ENCODE peak calls at places on chromosome 1, in six cellular contexts. Z is foreskin fibroblast; L is stimulated activated CD8-positive, alpha-beta memory T cell treated with anti-CD3 and anti-CD28 coated beads, Interleukin-7, amount 100 ng/mL, for 1 hour; C is NCI-H1417; T is activated naive CD8-positive, alpha-beta T cell treated with anti-CD3 and anti-CD28 coated beads, Interleukin-2, amount 50 U/mL, for 24 hours; F is germinal center. J is an unnamed sample.

GRCh38 chr1:206987873-206988272 is 17.6 kb upstream of the FCAMR start:
- DNase-seq in C (no peak), Z (no peak), F (no peak), L (no peak), T (no peak), J (no peak)

GRCh38 chr1:36083635-36084501 is at the start of gene TEKT2:
- DNase-seq in F (peak; percentile 34), C (peak; percentile 82), Z (no peak), L (no peak), T (peak; percentile 32), J (peak; percentile 37)

GRCh38 chr1:43280683-43281082 is 4.7 kb downstream of the C1orf210 start:
- DNase-seq in L (no peak), Z (no peak), C (no peak), T (no peak), F (no peak), J (no peak)

GRCh38 chr1:18384477-18384876 is 96.3 kb upstream of the KLHDC7A start:
- DNase-seq in Z (no peak), L (no peak), C (no peak), F (no peak), T (no peak), J (no peak)

GRCh38 chr1:94971491-94971924 is 44.6 kb upstream of the CNN3 start:
- DNase-seq in Z (peak; percentile 77), C (no peak), T (no peak), F (no peak), L (no peak), J (no peak)

GRCh38 chr1:8217011-8217711 is 100.8 kb upstream of the SLC45A1 start:
- DNase-seq in Z (no peak), L (no peak), C (no peak), T (peak; percentile 27), F (no peak), J (peak; percentile 58)

GRCh38 chr1:169816617-169817016 is 21.9 kb upstream of the METTL18 start:
- DNase-seq in F (no peak), C (no peak), Z (no peak), L (no peak), T (no peak), J (no peak)

GRCh38 chr1:53128401-53128800 is 14.0 kb downstream of the SLC1A7 start:
- DNase-seq in F (no peak), Z (no peak), C (no peak), T (no peak), L (no peak), J (no peak)

GRCh38 chr1:191498318-191498717 is 659.9 kb upstream of the RGS18 start:
- DNase-seq in C (no peak), Z (peak; percentile 14), T (no peak), F (no peak), L (no peak), J (no peak)

GRCh38 chr1:209642817-209643216 is 9.4 kb downstream of the LAMB3 start:
- DNase-seq in F (no peak), T (no peak), L (no peak), C (no peak), Z (no peak), J (no peak)

GRCh38 chr1:201916649-201917249 is 28.1 kb downstream of the SHISA4 start:
- DNase-seq in T (peak; percentile 13), F (no peak), C (no peak), L (no peak), Z (peak; percentile 91), J (peak; percentile 84)

GRCh38 chr1:100767176-100767876 is 47.8 kb downstream of the VCAM1 start:
- DNase-seq in L (no peak), F (no peak), Z (no peak), T (no peak), C (no peak), J (no peak)

GRCh38 chr1:243849089-243850012 is 692 bp downstream of the AKT3 start:
- DNase-seq in T (peak; percentile 65), F (peak; percentile 5), C (peak; percentile 18), L (peak; percentile 44), Z (peak; percentile 64), J (peak; percentile 58)

GRCh38 chr1:8966606-8967005 is 20.9 kb downstream of the CA6 start:
- DNase-seq in L (no peak), F (no peak), Z (no peak), T (no peak), C (peak; percentile 69), J (no peak)

GRCh38 chr1:235102993-235103411 is 25.6 kb downstream of the TOMM20 start:
- DNase-seq in Z (no peak), F (no peak), T (peak; percentile 1), C (no peak), L (no peak), J (no peak)

GRCh38 chr1:51158263-51158662 is 56.2 kb downstream of the C1orf185 start:
- DNase-seq in T (no peak), L (no peak), F (no peak), Z (no peak), C (no peak), J (no peak)

GRCh38 chr1:218670875-218671274 is 325.7 kb downstream of the TGFB2 start:
- DNase-seq in Z (no peak), F (no peak), L (no peak), C (no peak), T (no peak), J (no peak)

GRCh38 chr1:87953732-87954344 is 625.2 kb downstream of the LMO4 start:
- DNase-seq in Z (peak; percentile 56), L (peak; percentile 30), T (peak; percentile 46), F (peak; percentile 43), C (peak; percentile 67), J (no peak)

GRCh38 chr1:172758242-172758641 is 99.3 kb downstream of the FASLG start:
- DNase-seq in L (no peak), C (no peak), F (no peak), Z (no peak), T (no peak), J (no peak)

GRCh38 chr1:26602378-26602959 is 72.9 kb downstream of the RPS6KA1 start:
- DNase-seq in Z (peak; percentile 42), C (peak; percentile 75), L (no peak), T (peak; percentile 18), F (peak; percentile 67), J (no peak)